ENCODE peak calls at places on chromosomes 11 and 22, in nine cellular contexts. Y is pancreas, B is uterus, Z is PC-3, R is HFFc6, G is fibroblast of mammary gland, L is neural crest cell, S is fibroblast of lung, V is choroid plexus epithelial cell. K is an unnamed sample.

GRCh38 chr11:69642549-69642912 is 1.6 kb downstream of the CCND1 start:
- DNase-seq in Y (peak), B (no peak), Z (no peak), R (no peak), G (no peak), L (no peak), S (no peak), V (no peak), K (peak)

GRCh38 chr11:108754901-108755625 is 90.2 kb downstream of the DDX10 start:
- DNase-seq in Y (no peak), B (peak), Z (peak), R (no peak), G (peak), L (no peak), S (peak), V (peak), K (peak)

GRCh38 chr22:31080164-31080847 is 812 bp upstream of the SMTN start:
- DNase-seq in Y (no peak), B (no peak), Z (no peak), R (no peak), G (no peak), L (no peak), S (no peak), V (no peak), K (no peak)

GRCh38 chr11:134266841-134267251 is 9.3 kb upstream of the GLB1L3 start:
- DNase-seq in Y (no peak), B (no peak), Z (peak), R (peak), G (peak), L (no peak), S (peak), V (peak), K (peak)

GRCh38 chr11:8315463-8315862 is 51.8 kb upstream of the LMO1 start:
- DNase-seq in Y (no peak), B (no peak), Z (no peak), R (no peak), G (no peak), L (no peak), S (no peak), V (no peak), K (no peak)

GRCh38 chr11:18315893-18316292 is 6.0 kb downstream of the HPS5 start:
- DNase-seq in Y (no peak), B (no peak), Z (no peak), R (no peak), G (no peak), L (no peak), S (no peak), V (no peak), K (no peak)

GRCh38 chr11:72141066-72141465 is 5.5 kb downstream of the FOLR3 start:
- DNase-seq in Y (no peak), B (no peak), Z (peak), R (peak), G (peak), L (no peak), S (peak), V (peak), K (peak)

GRCh38 chr22:42289671-42290269 is 19.3 kb upstream of the TCF20 start:
- DNase-seq in Y (no peak), B (peak), Z (no peak), R (no peak), G (no peak), L (no peak), S (no peak), V (peak), K (no peak)

GRCh38 chr22:44329179-44329796 is 16.5 kb upstream of the SHISAL1 start:
- DNase-seq in Y (no peak), B (no peak), Z (peak), R (no peak), G (no peak), L (no peak), S (no peak), V (peak), K (no peak)
- TF ChIP-seq CTCF in Y (no peak), B (no peak), Z (no peak), R (no peak), G (no peak), L (no peak), S (no peak), V (no peak), K (no peak)

DNA sequence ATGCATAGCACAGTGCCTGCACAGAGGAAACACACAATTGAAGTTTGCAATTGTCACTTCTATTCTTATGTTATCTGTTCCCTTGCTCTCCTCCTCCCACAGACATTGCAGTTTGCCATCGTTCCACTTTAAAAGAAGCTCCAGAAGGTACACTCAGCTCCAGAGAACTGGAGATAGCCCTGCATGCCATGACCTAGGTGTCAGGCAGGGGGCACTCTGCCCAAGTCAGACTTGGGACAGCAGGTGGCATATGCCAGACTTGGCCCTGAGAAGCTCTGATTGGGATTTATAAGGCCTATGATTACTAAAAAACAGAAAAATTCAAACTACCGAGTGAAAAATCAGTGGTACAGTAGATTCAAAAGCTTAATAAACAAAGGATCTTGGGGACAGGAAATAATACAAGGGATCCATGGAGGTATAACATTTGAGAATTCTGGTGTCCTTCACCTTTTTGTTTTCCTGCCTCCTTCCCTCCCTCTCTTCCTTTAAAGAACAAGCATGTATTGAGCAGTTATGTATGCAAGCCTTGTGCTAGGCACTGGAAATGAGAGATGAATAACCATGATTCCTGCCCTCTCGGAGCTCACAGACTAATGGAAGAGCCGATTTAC is 40.0 kb downstream of the TENM4 start:
- DNase-seq in Y (no peak), B (no peak), Z (peak), R (peak), G (peak), L (peak), S (peak), V (peak), K (peak)
- TF ChIP-seq CTCF in Y (peak), B (no peak), Z (peak), R (peak), G (peak), L (peak), S (peak), V (peak), K (peak)

GRCh38 chr11:104095791-104096190 is 59.4 kb downstream of the DDI1 start:
- DNase-seq in Y (no peak), B (no peak), Z (no peak), R (no peak), G (peak), L (no peak), S (no peak), V (peak), K (no peak)
- TF ChIP-seq CTCF in Y (no peak), B (no peak), Z (no peak), R (peak), G (peak), L (no peak), S (no peak), V (peak), K (no peak)

DNA sequence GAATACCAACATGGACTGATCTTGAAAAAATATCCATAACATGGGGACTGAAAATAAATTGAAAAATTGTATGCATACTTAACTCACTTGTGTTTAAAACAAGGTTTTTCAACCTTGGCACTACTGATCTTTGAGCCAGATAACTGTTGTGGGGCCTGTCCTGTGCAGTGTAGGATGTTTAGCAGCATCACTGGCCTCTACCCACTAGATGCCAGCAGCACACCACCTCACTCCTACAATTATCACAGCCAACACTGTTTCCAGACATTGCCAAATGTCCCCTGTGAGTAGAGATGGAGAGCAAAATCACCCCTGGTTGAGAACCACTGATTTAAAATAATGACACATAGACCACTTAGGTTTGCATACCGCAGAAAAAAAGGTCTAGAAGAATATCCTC is 45.0 kb upstream of the SLC1A2 start:
- DNase-seq in Y (no peak), B (no peak), Z (peak), R (no peak), G (no peak), L (no peak), S (peak), V (no peak), K (peak)
- TF ChIP-seq CTCF in Y (no peak), B (peak), Z (peak), R (peak), G (peak), L (peak), S (no peak), V (peak), K (no peak)